ENCODE peak calls at places on chromosomes 13 and 19, in four cellular contexts. S is A549, L is ovary, Y is left lung. F is an unnamed sample. For H3K4me1 and H3K9me3, the result is how much of the 10 kb centered on the place peaks cover.

GRCh38 chr19:16820056-16820455 is 9.1 kb upstream of the SIN3B start:
- DNase-seq in S (no peak), L (no peak), Y (no peak), F (no peak)

GRCh38 chr19:51497666-51498065 is 3.9 kb downstream of the SIGLEC12 start:
- DNase-seq in S (no peak), L (no peak), Y (no peak), F (no peak)

GRCh38 chr13:110113284-110113764 is 193.6 kb downstream of the COL4A1 start:
- DNase-seq in Y (no peak), L (no peak), S (no peak), F (peak)

GRCh38 chr13:72186730-72187422 is 319.9 kb upstream of the DACH1 start:
- DNase-seq in S (no peak), L (no peak), Y (no peak), F (no peak)

GRCh38 chr19:7554990-7555864 is 19.7 kb downstream of the PNPLA6 start:
- DNase-seq in Y (no peak), S (peak), L (peak), F (peak)

GRCh38 chr19:5801796-5802616 is 2.9 kb upstream of the NRTN start:
- DNase-seq in Y (no peak), L (no peak), S (no peak), F (peak)

GRCh38 chr13:42266464-42266863 is 5.5 kb upstream of the AKAP11 start:
- DNase-seq in S (no peak), L (no peak), Y (no peak), F (peak)

GRCh38 chr13:42174344-42175162 is 97.4 kb upstream of the AKAP11 start:
- DNase-seq in L (no peak), Y (no peak), S (no peak), F (no peak)

GRCh38 chr13:40439928-40440327 is 226.5 kb downstream of the FOXO1 start:
- DNase-seq in L (peak), Y (no peak), S (no peak), F (no peak)

GRCh38 chr13:90717451-90717936 is 630.0 kb upstream of the MIR17HG start:
- DNase-seq in L (no peak), S (no peak), Y (no peak), F (peak)

GRCh38 chr13:47337781-47338507 is 441.1 kb upstream of the HTR2A start:
- DNase-seq in Y (no peak), L (no peak), S (no peak), F (peak)

GRCh38 chr13:50236898-50237318 is 221.7 kb downstream of the KCNRG start:
- DNase-seq in Y (no peak), L (no peak), S (no peak), F (peak)

GRCh38 chr13:109196896-109197295 is 567.5 kb downstream of the MYO16 start:
- DNase-seq in L (no peak), Y (no peak), S (peak), F (no peak)

GRCh38 chr13:32911506-32911905 is 104.7 kb upstream of the KL start:
- DNase-seq in Y (no peak), S (peak), L (no peak), F (peak)

GRCh38 chr13:25489238-25489637 is 117.5 kb downstream of the ATP8A2 start:
- DNase-seq in S (no peak), Y (no peak), L (no peak), F (no peak)

GRCh38 chr19:50823389-50824042 is at the start of gene KLK1:
- DNase-seq in Y (no peak), L (no peak), S (no peak), F (no peak)

GRCh38 chr13:64127856-64128255 is 2712.2 kb upstream of the PCDH20 start:
- DNase-seq in L (no peak), Y (no peak), S (no peak), F (no peak)

GRCh38 chr13:30319703-30320102 is 12.4 kb upstream of the KATNAL1 start:
- DNase-seq in Y (no peak), L (no peak), S (no peak), F (no peak)

GRCh38 chr19:3459322-3459881 is 20.9 kb downstream of the SMIM24 start:
- DNase-seq in Y (no peak), L (peak), S (peak), F (peak)

GRCh38 chr13:68713394-68713793 is 1394.2 kb upstream of the ATXN8OS start:
- DNase-seq in L (no peak), S (no peak), Y (no peak), F (no peak)

GRCh38 chr13:31719214-31719613 is 20.1 kb upstream of the RXFP2 start:
- DNase-seq in Y (no peak), L (no peak), S (no peak), F (no peak)

GRCh38 chr13:33057019-33057785 is 41.0 kb downstream of the KL start:
- DNase-seq in S (peak), Y (no peak), L (no peak), F (peak)

GRCh38 chr19:29401712-29402421 is 123.9 kb upstream of the VSTM2B start:
- DNase-seq in L (no peak), S (no peak), Y (no peak), F (no peak)

GRCh38 chr19:7933828-7934725 is 8.1 kb upstream of the CTXN1 start:
- DNase-seq in L (no peak), Y (peak), S (no peak), F (no peak)

GRCh38 chr13:62653371-62653770 is 1237.7 kb upstream of the PCDH20 start:
- DNase-seq in L (no peak), S (no peak), Y (no peak), F (no peak)

GRCh38 chr13:103178986-103179695 is 112.9 kb upstream of the SLC10A2 start:
- DNase-seq in Y (no peak), L (no peak), S (no peak), F (no peak)

GRCh38 chr19:48997972-48998371 is 4.3 kb downstream of the RUVBL2 start:
- DNase-seq in S (peak), Y (no peak), L (no peak), F (peak)

GRCh38 chr13:50081106-50081898 is 66.1 kb downstream of the KCNRG start:
- DNase-seq in S (no peak), L (peak), Y (peak), F (peak)

GRCh38 chr13:99496322-99497142 is 4.7 kb upstream of the TM9SF2 start:
- DNase-seq in S (no peak), L (peak), Y (no peak), F (no peak)

GRCh38 chr19:47725759-47726401 is 12.7 kb downstream of the EHD2 start:
- DNase-seq in Y (peak), L (no peak), S (no peak), F (no peak)

GRCh38 chr19:20999731-21000352 is 20.6 kb upstream of the ZNF430 start:
- DNase-seq in L (peak), Y (peak), S (no peak), F (peak)

GRCh38 chr19:17788632-17789031 is 6.3 kb upstream of the B3GNT3 start:
- DNase-seq in L (no peak), Y (no peak), S (no peak), F (no peak)

GRCh38 chr13:21310220-21310619 is 133.8 kb downstream of the MRPL57 start:
- DNase-seq in Y (no peak), L (no peak), S (no peak), F (no peak)

GRCh38 chr13:76917096-76917495 is 30.9 kb upstream of the KCTD12 start:
- DNase-seq in L (no peak), S (no peak), Y (no peak), F (no peak)

DNA sequence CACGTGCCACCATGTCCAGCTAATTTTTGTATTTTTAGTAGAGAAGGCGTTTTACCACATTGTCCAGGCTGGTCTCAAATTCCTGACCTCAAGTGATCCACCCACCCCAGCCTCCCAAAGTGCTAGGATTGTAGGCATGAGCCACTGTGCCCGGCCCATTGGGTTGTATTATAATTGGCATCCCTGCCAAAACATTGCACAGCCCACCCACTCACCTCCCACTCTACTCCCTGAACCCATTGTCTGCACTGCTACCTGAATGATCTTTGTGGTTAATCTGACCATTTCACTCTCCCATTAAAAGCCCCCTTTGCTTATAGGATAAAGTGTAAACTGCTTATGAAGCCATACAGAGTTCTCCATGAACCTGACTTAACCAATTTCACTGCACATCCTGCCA is 26.3 kb upstream of the KCTD12 start:
- DNase-seq in L (no peak), S (no peak), Y (no peak), F (no peak)
- H3K4me3 ChIP-seq in L (no peak), S (no peak), Y (no peak), F (no peak)

DNA sequence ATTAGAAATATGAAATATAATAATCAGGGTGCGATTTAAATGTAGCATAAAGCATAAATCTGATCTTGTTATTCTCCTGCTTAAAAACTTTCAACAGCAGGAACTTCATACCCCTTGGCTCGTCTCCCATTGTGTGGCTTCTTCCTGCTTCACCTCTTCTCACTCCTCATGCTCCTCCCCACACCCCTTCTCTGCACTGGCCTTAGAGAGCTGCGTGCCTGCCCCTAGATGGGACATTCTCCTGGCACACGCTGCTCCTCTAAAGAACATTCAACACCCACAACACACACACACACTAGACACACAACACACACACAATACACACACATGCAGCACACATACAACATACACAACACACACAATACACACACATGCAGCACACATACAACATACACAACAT is 104.6 kb upstream of the RAP2A start:
- DNase-seq in Y (no peak), S (no peak), L (no peak), F (no peak)
- H3K4me1 ChIP-seq in Y (under half), S (under half), L (under half), F (under half)

GRCh38 chr19:44438441-44438840 is 9.8 kb downstream of the ZNF229 start:
- DNase-seq in L (no peak), S (no peak), Y (no peak), F (no peak)
- H3K9me3 ChIP-seq in L (under half), S (half or more), Y (half or more), F (under half)

GRCh38 chr13:82993417-82993816 is 888.9 kb downstream of the SLITRK1 start:
- DNase-seq in Y (no peak), L (no peak), S (no peak), F (no peak)
- H3K4me3 ChIP-seq in Y (no peak), L (no peak), S (no peak), F (no peak)

GRCh38 chr13:27637289-27637626 is 15.6 kb downstream of the POLR1D start:
- DNase-seq in S (no peak), Y (no peak), L (no peak), F (no peak)
- H3K4me1 ChIP-seq in S (under half), Y (under half), L (under half), F (under half)